ENCODE peak calls at places on chromosomes 13 and 19, in nine cellular contexts. P is AG04450; Q is IMR-90; K is dorsolateral prefrontal cortex; X is CD8-positive, alpha-beta T cell; I is fibroblast of villous mesenchyme; Y is NB4; H is heart right ventricle; E is AG10803. L is an unnamed sample.

GRCh38 chr13:102317593-102317992 is 84.3 kb downstream of the FGF14 start:
- DNase-seq in P (no peak), Q (peak), K (peak), X (no peak), I (peak), Y (no peak), H (peak), E (no peak), L (peak)

GRCh38 chr13:110925023-110925608 is 10.2 kb upstream of the ANKRD10 start:
- DNase-seq in P (no peak), Q (no peak), K (no peak), X (peak), I (peak), Y (peak), H (no peak), E (no peak), L (peak)

GRCh38 chr13:110166598-110166997 is 140.4 kb downstream of the COL4A1 start:
- DNase-seq in P (no peak), Q (peak), K (no peak), X (no peak), I (no peak), Y (no peak), H (no peak), E (no peak), L (no peak)

GRCh38 chr19:6464070-6464873 is at the start of gene CRB3:
- DNase-seq in P (no peak), Q (no peak), K (no peak), X (peak), I (no peak), Y (no peak), H (no peak), E (no peak), L (no peak)

GRCh38 chr13:65595881-65596280 is 1634.3 kb downstream of the PCDH9 start:
- DNase-seq in P (peak), Q (peak), K (no peak), X (no peak), I (no peak), Y (no peak), H (no peak), E (peak), L (peak)

GRCh38 chr13:59269476-59269875 is 894.3 kb downstream of the DIAPH3 start:
- DNase-seq in P (peak), Q (peak), K (no peak), X (no peak), I (no peak), Y (no peak), H (no peak), E (peak), L (no peak)

GRCh38 chr19:13104848-13105646 is 2.4 kb upstream of the LYL1 start:
- DNase-seq in P (no peak), Q (no peak), K (no peak), X (peak), I (no peak), Y (no peak), H (no peak), E (no peak), L (no peak)

GRCh38 chr19:5038631-5039271 is 69.8 kb downstream of the KDM4B start:
- DNase-seq in P (no peak), Q (peak), K (no peak), X (no peak), I (no peak), Y (peak), H (no peak), E (peak), L (peak)

GRCh38 chr19:48772503-48772953 is 17.2 kb downstream of the FGF21 start:
- DNase-seq in P (no peak), Q (no peak), K (no peak), X (no peak), I (no peak), Y (no peak), H (no peak), E (peak), L (peak)

GRCh38 chr13:80341098-80341701 is at the start of gene SPRY2:
- DNase-seq in P (peak), Q (peak), K (peak), X (peak), I (peak), Y (peak), H (peak), E (peak), L (peak)

GRCh38 chr19:33812388-33813330 is 16.0 kb downstream of the KCTD15 start:
- DNase-seq in P (no peak), Q (no peak), K (no peak), X (no peak), I (no peak), Y (no peak), H (no peak), E (no peak), L (no peak)

GRCh38 chr19:56840452-56841193 is at the start of the genes PEG3 and ZIM2:
- DNase-seq in P (no peak), Q (no peak), K (peak), X (no peak), I (peak), Y (no peak), H (peak), E (no peak), L (peak)

GRCh38 chr13:45882626-45883025 is 31.1 kb upstream of the SIAH3 start:
- DNase-seq in P (no peak), Q (no peak), K (no peak), X (no peak), I (no peak), Y (no peak), H (no peak), E (no peak), L (no peak)

GRCh38 chr13:45451282-45451681 is 13.5 kb upstream of the COG3 start:
- DNase-seq in P (no peak), Q (no peak), K (no peak), X (no peak), I (no peak), Y (no peak), H (no peak), E (no peak), L (no peak)

GRCh38 chr13:103540394-103540793 is 474.2 kb upstream of the SLC10A2 start:
- DNase-seq in P (no peak), Q (no peak), K (no peak), X (no peak), I (no peak), Y (no peak), H (no peak), E (no peak), L (no peak)

GRCh38 chr19:51094696-51095279 is 12.1 kb upstream of the KLK14 start:
- DNase-seq in P (no peak), Q (no peak), K (no peak), X (no peak), I (peak), Y (peak), H (peak), E (no peak), L (no peak)

GRCh38 chr13:57632276-57633140 is 964 bp downstream of the PCDH17 start:
- DNase-seq in P (no peak), Q (no peak), K (peak), X (no peak), I (no peak), Y (no peak), H (peak), E (no peak), L (no peak)

GRCh38 chr13:110229905-110230563 is 76.9 kb downstream of the COL4A1 start:
- DNase-seq in P (no peak), Q (no peak), K (no peak), X (no peak), I (no peak), Y (no peak), H (no peak), E (no peak), L (no peak)

GRCh38 chr19:45554481-45554880 is 30.1 kb downstream of the OPA3 start:
- DNase-seq in P (no peak), Q (no peak), K (no peak), X (no peak), I (no peak), Y (no peak), H (no peak), E (no peak), L (no peak)

GRCh38 chr13:30186644-30187431 is 120.5 kb downstream of the KATNAL1 start:
- DNase-seq in P (no peak), Q (peak), K (no peak), X (no peak), I (no peak), Y (no peak), H (no peak), E (no peak), L (no peak)

GRCh38 chr19:2251577-2252480 is 2.7 kb downstream of the AMH start:
- DNase-seq in P (no peak), Q (no peak), K (no peak), X (peak), I (no peak), Y (no peak), H (no peak), E (no peak), L (no peak)

GRCh38 chr13:71964491-71965108 is 97.6 kb upstream of the DACH1 start:
- DNase-seq in P (no peak), Q (no peak), K (no peak), X (no peak), I (no peak), Y (no peak), H (no peak), E (no peak), L (no peak)

GRCh38 chr13:32840840-32841713 is 175.1 kb upstream of the KL start:
- DNase-seq in P (no peak), Q (no peak), K (no peak), X (no peak), I (no peak), Y (no peak), H (peak), E (no peak), L (no peak)

GRCh38 chr13:75480691-75481175 is 1.2 kb downstream of the TBC1D4 start:
- DNase-seq in P (no peak), Q (peak), K (peak), X (peak), I (peak), Y (peak), H (peak), E (peak), L (peak)

GRCh38 chr13:27770809-27771208 is 21.5 kb upstream of the GSX1 start:
- DNase-seq in P (no peak), Q (peak), K (no peak), X (no peak), I (peak), Y (peak), H (no peak), E (peak), L (peak)

GRCh38 chr13:113393226-113393571 is 29.3 kb upstream of the GRTP1 start:
- DNase-seq in P (no peak), Q (no peak), K (no peak), X (no peak), I (no peak), Y (peak), H (no peak), E (no peak), L (no peak)

GRCh38 chr13:30346159-30346788 is 38.9 kb upstream of the KATNAL1 start:
- DNase-seq in P (no peak), Q (no peak), K (no peak), X (peak), I (no peak), Y (peak), H (no peak), E (no peak), L (no peak)

GRCh38 chr19:30693179-30693578 is 321.0 kb downstream of the ZNF536 start:
- DNase-seq in P (no peak), Q (no peak), K (no peak), X (no peak), I (no peak), Y (no peak), H (no peak), E (peak), L (no peak)

GRCh38 chr13:32838985-32839384 is 177.2 kb upstream of the KL start:
- DNase-seq in P (no peak), Q (peak), K (no peak), X (no peak), I (peak), Y (no peak), H (no peak), E (no peak), L (no peak)

GRCh38 chr13:25170554-25171107 is 1.5 kb downstream of the AMER2 start:
- DNase-seq in P (no peak), Q (no peak), K (peak), X (no peak), I (no peak), Y (no peak), H (no peak), E (no peak), L (no peak)

GRCh38 chr13:25171170-25171516 is 945 bp downstream of the AMER2 start:
- DNase-seq in P (no peak), Q (no peak), K (no peak), X (no peak), I (no peak), Y (no peak), H (no peak), E (no peak), L (no peak)

GRCh38 chr13:25172303-25172630 is 179 bp upstream of the AMER2 start:
- DNase-seq in P (no peak), Q (no peak), K (no peak), X (no peak), I (no peak), Y (no peak), H (no peak), E (no peak), L (no peak)

GRCh38 chr13:25169951-25170553 is 2.0 kb downstream of the AMER2 start:
- DNase-seq in P (no peak), Q (no peak), K (no peak), X (no peak), I (no peak), Y (no peak), H (no peak), E (no peak), L (no peak)

GRCh38 chr13:25171517-25172302 is at the start of gene AMER2:
- DNase-seq in P (no peak), Q (no peak), K (peak), X (no peak), I (peak), Y (no peak), H (peak), E (peak), L (peak)
- H3K4me3 ChIP-seq in P (peak), Q (peak), K (peak), X (no peak), I (peak), Y (no peak), H (peak), E (peak), L (peak)

DNA sequence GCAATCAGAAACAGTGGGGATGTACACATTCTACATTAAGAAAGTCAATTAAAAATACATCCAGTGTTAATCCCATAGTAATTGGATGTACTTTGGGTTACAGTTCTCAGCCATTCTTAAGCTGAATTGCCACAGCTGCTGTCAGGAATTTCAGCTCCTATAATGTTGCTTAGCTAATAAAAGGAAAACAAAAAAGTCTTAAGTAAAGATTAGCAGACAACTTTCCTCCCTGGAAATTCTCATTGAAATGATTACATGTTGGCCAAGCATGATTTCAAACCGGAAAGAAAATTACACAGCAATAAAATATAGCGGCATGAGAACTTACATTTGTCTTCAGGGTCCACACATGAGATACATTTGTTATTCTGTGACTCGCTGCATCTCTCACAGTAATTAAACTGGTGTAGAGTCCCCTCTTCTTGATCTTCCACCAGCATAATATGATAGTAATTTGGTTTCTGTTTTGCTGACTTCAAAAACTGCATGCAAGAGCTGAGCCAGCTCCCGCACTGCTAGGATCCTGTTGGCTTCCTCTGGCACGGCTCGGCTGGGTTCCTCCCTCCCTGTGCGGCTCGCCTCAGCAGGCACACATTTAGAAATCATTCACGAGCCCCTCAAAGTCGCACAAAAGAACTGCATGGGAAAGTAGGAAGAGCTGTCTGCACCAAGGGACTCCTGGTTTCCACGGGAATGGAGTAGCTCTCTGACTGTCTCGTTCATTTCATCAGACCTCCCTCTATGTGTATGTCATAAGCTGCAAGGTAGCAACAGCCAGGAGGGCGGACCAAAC is at the start of gene HTR2A:
- DNase-seq in P (no peak), Q (peak), K (peak), X (no peak), I (peak), Y (peak), H (no peak), E (peak), L (peak)
- H3K4me3 ChIP-seq in P (peak), Q (peak), K (peak), X (no peak), I (peak), Y (peak), H (peak), E (peak), L (peak)

GRCh38 chr19:17075035-17075859 is at the start of the genes HAUS8 and MYO9B:
- DNase-seq in P (peak), Q (peak), K (peak), X (peak), I (peak), Y (peak), H (peak), E (peak), L (peak)
- H3K4me3 ChIP-seq in P (peak), Q (peak), K (peak), X (peak), I (peak), Y (peak), H (peak), E (peak), L (peak)

GRCh38 chr13:36131215-36131930 is at the start of gene DCLK1:
- DNase-seq in P (no peak), Q (no peak), K (peak), X (no peak), I (no peak), Y (no peak), H (peak), E (peak), L (peak)
- H3K4me3 ChIP-seq in P (peak), Q (peak), K (peak), X (no peak), I (peak), Y (no peak), H (peak), E (peak), L (peak)

GRCh38 chr19:47113446-47114348 is at the start of gene ZC3H4:
- DNase-seq in P (peak), Q (peak), K (peak), X (peak), I (peak), Y (peak), H (peak), E (peak), L (peak)
- H3K4me3 ChIP-seq in P (peak), Q (peak), K (peak), X (peak), I (peak), Y (peak), H (peak), E (peak), L (peak)

GRCh38 chr19:570315-570714 is 2.1 kb upstream of the BSG start:
- DNase-seq in P (no peak), Q (no peak), K (no peak), X (no peak), I (no peak), Y (no peak), H (no peak), E (no peak), L (no peak)

GRCh38 chr19:566844-567243 is 5.6 kb upstream of the BSG start:
- DNase-seq in P (no peak), Q (no peak), K (no peak), X (no peak), I (no peak), Y (peak), H (no peak), E (no peak), L (no peak)

GRCh38 chr19:571127-571974 is 1.0 kb upstream of the BSG start:
- DNase-seq in P (no peak), Q (peak), K (no peak), X (peak), I (peak), Y (peak), H (no peak), E (no peak), L (peak)

GRCh38 chr19:567296-567900 is 5.0 kb upstream of the BSG start:
- DNase-seq in P (no peak), Q (no peak), K (no peak), X (no peak), I (peak), Y (peak), H (no peak), E (no peak), L (no peak)

DNA sequence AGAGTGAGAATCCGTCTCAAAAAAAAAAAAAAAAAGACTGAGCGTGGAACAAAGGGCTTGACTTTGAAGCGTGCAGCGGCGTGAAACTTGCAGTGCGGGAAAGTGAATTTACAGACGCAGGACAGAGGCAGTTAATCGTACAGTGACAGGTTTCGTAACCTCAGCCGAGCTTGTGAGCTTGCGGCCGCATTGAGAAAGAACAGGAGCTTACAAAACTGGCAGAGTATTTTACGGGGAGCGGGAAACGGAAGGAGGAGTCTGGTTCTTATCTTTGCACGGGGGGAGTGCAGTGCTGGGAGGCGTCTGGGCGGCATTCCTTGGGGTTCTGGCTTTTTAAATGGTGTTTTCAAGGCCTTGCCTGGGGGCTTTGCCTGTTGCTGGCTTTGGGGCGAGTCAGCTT is 6.0 kb upstream of the BSG start:
- DNase-seq in P (no peak), Q (peak), K (no peak), X (no peak), I (peak), Y (peak), H (no peak), E (peak), L (peak)
- H3K4me3 ChIP-seq in P (no peak), Q (no peak), K (no peak), X (no peak), I (peak), Y (peak), H (no peak), E (no peak), L (no peak)

GRCh38 chr19:43700368-43701015 is 15.4 kb upstream of the IRGC start:
- DNase-seq in P (peak), Q (peak), K (peak), X (no peak), I (peak), Y (peak), H (peak), E (peak), L (peak)

GRCh38 chr19:43697295-43697694 is 18.6 kb upstream of the IRGC start:
- DNase-seq in P (no peak), Q (no peak), K (no peak), X (no peak), I (no peak), Y (no peak), H (no peak), E (no peak), L (no peak)

GRCh38 chr19:43695985-43696729 is 19.7 kb upstream of the IRGC start:
- DNase-seq in P (no peak), Q (no peak), K (no peak), X (no peak), I (no peak), Y (peak), H (no peak), E (no peak), L (no peak)

GRCh38 chr19:43704002-43704705 is 11.7 kb upstream of the IRGC start:
- DNase-seq in P (no peak), Q (no peak), K (no peak), X (no peak), I (no peak), Y (no peak), H (no peak), E (no peak), L (no peak)

DNA sequence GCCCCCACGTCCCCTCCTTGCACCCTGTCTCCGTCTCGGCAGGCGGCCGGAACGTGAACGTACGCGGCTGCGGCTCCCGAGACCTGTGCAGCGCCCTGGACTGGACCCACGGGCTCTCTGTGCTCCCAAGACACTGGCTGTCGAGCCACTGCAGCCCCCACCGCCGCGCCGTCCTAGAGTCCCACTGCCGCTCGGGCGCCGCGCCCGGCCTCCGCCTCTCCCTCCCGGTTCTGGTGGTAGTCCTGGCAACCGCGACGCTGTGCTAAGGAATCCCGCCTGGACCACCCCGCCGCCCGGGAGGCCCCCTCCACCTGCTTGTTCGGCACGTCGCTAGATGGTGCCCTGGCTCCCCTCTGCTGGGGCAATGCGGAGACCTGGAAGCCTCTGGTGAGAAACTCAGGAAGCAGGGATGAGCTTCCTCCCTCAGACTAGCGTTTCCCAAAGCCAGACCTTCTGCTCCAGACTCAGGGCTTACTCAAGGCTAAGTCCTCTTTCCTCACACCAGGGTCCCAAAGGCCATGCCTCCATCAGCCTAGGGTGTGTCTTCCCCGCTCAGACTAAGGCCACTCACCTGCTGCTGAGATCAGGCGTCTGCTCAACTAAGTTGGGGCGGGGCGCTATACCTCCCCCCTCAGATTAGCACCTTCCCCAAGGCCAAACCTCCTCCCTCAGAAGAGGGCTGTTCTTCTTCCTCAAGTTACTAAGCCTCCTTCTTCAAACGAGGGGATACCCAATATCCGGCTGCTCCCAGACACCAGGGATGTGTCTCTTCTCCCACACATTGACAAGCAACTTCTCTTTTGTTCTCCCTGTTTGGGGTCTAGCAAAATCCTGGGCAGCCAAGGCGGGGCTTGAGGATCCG is 16.1 kb upstream of the IRGC start:
- DNase-seq in P (no peak), Q (peak), K (peak), X (no peak), I (peak), Y (no peak), H (peak), E (no peak), L (peak)
- H3K4me3 ChIP-seq in P (peak), Q (no peak), K (peak), X (no peak), I (peak), Y (no peak), H (peak), E (peak), L (no peak)

L was measured in fibroblast of mammary gland.